ENCODE peak calls at places on chromosomes 5 and 9, in eight cellular contexts. One of them, this sample, is unnamed.

GRCh38 chr9:89871871-89872331 is 267.1 kb downstream of the GADD45G start:
- DNase-seq in spleen: peak; percentile 69
- DNase-seq in body of pancreas: no peak
- DNase-seq in right lobe of liver: no peak
- DNase-seq in breast epithelium: peak; percentile 45
- DNase-seq in adrenal gland: peak; percentile 53
- DNase-seq in K562: no peak
- DNase-seq in gastrocnemius medialis: no peak
- DNase-seq in this sample: peak; percentile 12

GRCh38 chr5:14816999-14817761 is 54.4 kb downstream of the ANKH start:
- DNase-seq in spleen: no peak
- DNase-seq in body of pancreas: peak; percentile 21
- DNase-seq in right lobe of liver: no peak
- DNase-seq in breast epithelium: no peak
- DNase-seq in adrenal gland: no peak
- DNase-seq in K562: no peak
- DNase-seq in gastrocnemius medialis: no peak
- DNase-seq in this sample: no peak

GRCh38 chr9:27355166-27355565 is 58.2 kb upstream of the EQTN start:
- DNase-seq in spleen: no peak
- DNase-seq in body of pancreas: no peak
- DNase-seq in right lobe of liver: no peak
- DNase-seq in breast epithelium: no peak
- DNase-seq in adrenal gland: no peak
- DNase-seq in K562: no peak
- DNase-seq in gastrocnemius medialis: no peak
- DNase-seq in this sample: no peak

GRCh38 chr9:126591083-126591482 is 22.6 kb upstream of the LMX1B start:
- DNase-seq in spleen: no peak
- DNase-seq in body of pancreas: no peak
- DNase-seq in right lobe of liver: no peak
- DNase-seq in breast epithelium: no peak
- DNase-seq in adrenal gland: no peak
- DNase-seq in K562: peak; percentile 54
- DNase-seq in gastrocnemius medialis: no peak
- DNase-seq in this sample: no peak

GRCh38 chr9:126638571-126639132 is 24.9 kb downstream of the LMX1B start:
- DNase-seq in spleen: no peak
- DNase-seq in body of pancreas: no peak
- DNase-seq in right lobe of liver: no peak
- DNase-seq in breast epithelium: no peak
- DNase-seq in adrenal gland: no peak
- DNase-seq in K562: no peak
- DNase-seq in gastrocnemius medialis: no peak
- DNase-seq in this sample: no peak

GRCh38 chr9:135989722-135990467 is 28.7 kb upstream of the UBAC1 start:
- DNase-seq in spleen: peak; percentile 87
- DNase-seq in body of pancreas: peak; percentile 43
- DNase-seq in right lobe of liver: no peak
- DNase-seq in breast epithelium: no peak
- DNase-seq in adrenal gland: no peak
- DNase-seq in K562: no peak
- DNase-seq in gastrocnemius medialis: no peak
- DNase-seq in this sample: no peak

GRCh38 chr9:98147582-98147981 is 28.6 kb upstream of the TRIM14 start:
- DNase-seq in spleen: no peak
- DNase-seq in body of pancreas: no peak
- DNase-seq in right lobe of liver: no peak
- DNase-seq in breast epithelium: no peak
- DNase-seq in adrenal gland: no peak
- DNase-seq in K562: no peak
- DNase-seq in gastrocnemius medialis: no peak
- DNase-seq in this sample: no peak

GRCh38 chr5:96067251-96067650 is 105.6 kb upstream of the ELL2 start:
- DNase-seq in spleen: no peak
- DNase-seq in body of pancreas: no peak
- DNase-seq in right lobe of liver: no peak
- DNase-seq in breast epithelium: no peak
- DNase-seq in adrenal gland: no peak
- DNase-seq in K562: no peak
- DNase-seq in gastrocnemius medialis: no peak
- DNase-seq in this sample: no peak

GRCh38 chr5:64666058-64666457 is 24.2 kb upstream of the SHISAL2B start:
- DNase-seq in spleen: no peak
- DNase-seq in body of pancreas: no peak
- DNase-seq in right lobe of liver: no peak
- DNase-seq in breast epithelium: no peak
- DNase-seq in adrenal gland: no peak
- DNase-seq in K562: no peak
- DNase-seq in gastrocnemius medialis: no peak
- DNase-seq in this sample: no peak

GRCh38 chr5:64958757-64959391 is 190.1 kb downstream of the CWC27 start:
- DNase-seq in spleen: no peak
- DNase-seq in body of pancreas: no peak
- DNase-seq in right lobe of liver: no peak
- DNase-seq in breast epithelium: no peak
- DNase-seq in adrenal gland: no peak
- DNase-seq in K562: peak; percentile 5
- DNase-seq in gastrocnemius medialis: no peak
- DNase-seq in this sample: no peak

GRCh38 chr5:22473865-22474264 is 379.3 kb downstream of the CDH12 start:
- DNase-seq in spleen: no peak
- DNase-seq in body of pancreas: no peak
- DNase-seq in right lobe of liver: no peak
- DNase-seq in breast epithelium: no peak
- DNase-seq in adrenal gland: no peak
- DNase-seq in K562: no peak
- DNase-seq in gastrocnemius medialis: no peak
- DNase-seq in this sample: no peak

GRCh38 chr5:58357799-58358198 is 102.1 kb downstream of the PLK2 start:
- DNase-seq in spleen: no peak
- DNase-seq in body of pancreas: no peak
- DNase-seq in right lobe of liver: no peak
- DNase-seq in breast epithelium: no peak
- DNase-seq in adrenal gland: no peak
- DNase-seq in K562: no peak
- DNase-seq in gastrocnemius medialis: no peak
- DNase-seq in this sample: no peak

GRCh38 chr9:136012651-136013050 is 51.5 kb upstream of the UBAC1 start:
- DNase-seq in spleen: peak; percentile 71
- DNase-seq in body of pancreas: no peak
- DNase-seq in right lobe of liver: peak; percentile 59
- DNase-seq in breast epithelium: no peak
- DNase-seq in adrenal gland: no peak
- DNase-seq in K562: no peak
- DNase-seq in gastrocnemius medialis: no peak
- DNase-seq in this sample: peak; percentile 30

GRCh38 chr5:178078197-178078995 is 34.9 kb upstream of the N4BP3 start:
- DNase-seq in spleen: no peak
- DNase-seq in body of pancreas: no peak
- DNase-seq in right lobe of liver: peak; percentile 31
- DNase-seq in breast epithelium: peak; percentile 89
- DNase-seq in adrenal gland: no peak
- DNase-seq in K562: no peak
- DNase-seq in gastrocnemius medialis: no peak
- DNase-seq in this sample: no peak

GRCh38 chr5:132327278-132327959 is 33.2 kb downstream of the SLC22A4 start:
- DNase-seq in spleen: no peak
- DNase-seq in body of pancreas: no peak
- DNase-seq in right lobe of liver: no peak
- DNase-seq in breast epithelium: no peak
- DNase-seq in adrenal gland: no peak
- DNase-seq in K562: no peak
- DNase-seq in gastrocnemius medialis: no peak
- DNase-seq in this sample: no peak

GRCh38 chr5:40437452-40437861 is 242.3 kb upstream of the PTGER4 start:
- DNase-seq in spleen: no peak
- DNase-seq in body of pancreas: peak; percentile 42
- DNase-seq in right lobe of liver: no peak
- DNase-seq in breast epithelium: no peak
- DNase-seq in adrenal gland: no peak
- DNase-seq in K562: no peak
- DNase-seq in gastrocnemius medialis: no peak
- DNase-seq in this sample: no peak

GRCh38 chr5:44747396-44747795 is 61.4 kb upstream of the MRPS30 start:
- DNase-seq in spleen: no peak
- DNase-seq in body of pancreas: no peak
- DNase-seq in right lobe of liver: no peak
- DNase-seq in breast epithelium: no peak
- DNase-seq in adrenal gland: no peak
- DNase-seq in K562: no peak
- DNase-seq in gastrocnemius medialis: no peak
- DNase-seq in this sample: no peak

GRCh38 chr5:37494756-37495155 is 115.6 kb downstream of the WDR70 start:
- DNase-seq in spleen: no peak
- DNase-seq in body of pancreas: no peak
- DNase-seq in right lobe of liver: no peak
- DNase-seq in breast epithelium: no peak
- DNase-seq in adrenal gland: peak; percentile 56
- DNase-seq in K562: no peak
- DNase-seq in gastrocnemius medialis: no peak
- DNase-seq in this sample: no peak

GRCh38 chr5:42374722-42375273 is 48.4 kb upstream of the GHR start:
- DNase-seq in spleen: no peak
- DNase-seq in body of pancreas: no peak
- DNase-seq in right lobe of liver: no peak
- DNase-seq in breast epithelium: no peak
- DNase-seq in adrenal gland: no peak
- DNase-seq in K562: no peak
- DNase-seq in gastrocnemius medialis: no peak
- DNase-seq in this sample: no peak

GRCh38 chr9:33029106-33029788 is 4.2 kb downstream of the DNAJA1 start:
- DNase-seq in spleen: no peak
- DNase-seq in body of pancreas: no peak
- DNase-seq in right lobe of liver: no peak
- DNase-seq in breast epithelium: no peak
- DNase-seq in adrenal gland: peak; percentile 72
- DNase-seq in K562: no peak
- DNase-seq in gastrocnemius medialis: no peak
- DNase-seq in this sample: no peak

GRCh38 chr9:136138566-136138965 is 19.9 kb upstream of the TMEM250 start:
- DNase-seq in spleen: no peak
- DNase-seq in body of pancreas: no peak
- DNase-seq in right lobe of liver: no peak
- DNase-seq in breast epithelium: no peak
- DNase-seq in adrenal gland: no peak
- DNase-seq in K562: peak; percentile 81
- DNase-seq in gastrocnemius medialis: no peak
- DNase-seq in this sample: no peak

GRCh38 chr5:57692582-57693487 is 210.2 kb upstream of the ACTBL2 start:
- DNase-seq in spleen: no peak
- DNase-seq in body of pancreas: peak; percentile 78
- DNase-seq in right lobe of liver: peak; percentile 79
- DNase-seq in breast epithelium: peak; percentile 54
- DNase-seq in adrenal gland: peak; percentile 93
- DNase-seq in K562: peak; percentile 71
- DNase-seq in gastrocnemius medialis: peak; percentile 79
- DNase-seq in this sample: peak; percentile 52

GRCh38 chr9:127174386-127175318 is 52.2 kb upstream of the ANGPTL2 start:
- DNase-seq in spleen: peak; percentile 60
- DNase-seq in body of pancreas: no peak
- DNase-seq in right lobe of liver: no peak
- DNase-seq in breast epithelium: peak; percentile 34
- DNase-seq in adrenal gland: peak; percentile 38
- DNase-seq in K562: no peak
- DNase-seq in gastrocnemius medialis: no peak
- DNase-seq in this sample: peak; percentile 9

GRCh38 chr9:91771027-91771426 is 179.0 kb downstream of the ROR2 start:
- DNase-seq in spleen: no peak
- DNase-seq in body of pancreas: peak; percentile 52
- DNase-seq in right lobe of liver: no peak
- DNase-seq in breast epithelium: no peak
- DNase-seq in adrenal gland: peak; percentile 54
- DNase-seq in K562: no peak
- DNase-seq in gastrocnemius medialis: no peak
- DNase-seq in this sample: peak; percentile 73

DNA sequence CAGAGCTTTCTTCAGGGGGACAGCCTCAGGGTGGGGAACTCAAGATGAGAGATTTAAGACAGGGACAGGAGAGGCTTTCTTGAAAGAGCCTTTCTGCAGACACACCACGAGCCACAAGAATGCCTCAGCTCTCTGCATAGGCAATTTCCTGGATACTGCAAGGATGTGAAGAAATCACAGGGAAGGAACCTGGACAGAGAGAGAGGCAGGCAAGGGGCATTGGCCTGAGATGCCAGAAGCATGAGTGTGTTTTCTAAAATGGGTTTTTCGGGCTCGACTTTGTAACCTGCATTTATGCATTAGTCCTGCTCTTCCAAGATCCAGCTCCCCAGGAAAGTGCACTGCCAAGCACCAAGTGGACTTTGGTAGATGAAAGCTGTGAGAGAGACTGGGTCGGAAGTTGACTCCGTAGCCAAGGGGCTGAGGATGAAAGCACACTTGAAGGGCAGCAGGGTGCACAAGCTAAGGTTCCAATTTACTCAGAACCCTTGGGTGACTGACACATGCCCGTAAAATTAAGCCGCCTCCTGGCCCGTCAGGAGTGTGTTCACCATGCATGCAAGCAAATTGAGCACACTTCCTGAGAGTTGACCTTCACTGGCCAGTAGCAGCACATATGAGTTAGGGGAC is 90.9 kb downstream of the CFAP90 start:
- DNase-seq in spleen: no peak
- DNase-seq in body of pancreas: no peak
- DNase-seq in right lobe of liver: no peak
- DNase-seq in breast epithelium: no peak
- DNase-seq in adrenal gland: no peak
- DNase-seq in K562: no peak
- DNase-seq in gastrocnemius medialis: peak; percentile 30
- DNase-seq in this sample: no peak
- H3K27me3 ChIP-seq in spleen: no peaks in the 10 kb centered on the region
- H3K27me3 ChIP-seq in body of pancreas: no peaks in the 10 kb centered on the region
- H3K27me3 ChIP-seq in right lobe of liver: no peaks in the 10 kb centered on the region
- H3K27me3 ChIP-seq in breast epithelium: no peaks in the 10 kb centered on the region
- H3K27me3 ChIP-seq in adrenal gland: no peaks in the 10 kb centered on the region
- H3K27me3 ChIP-seq in K562: peaks cover 8% of the 10 kb centered on the region
- H3K27me3 ChIP-seq in gastrocnemius medialis: no peaks in the 10 kb centered on the region
- H3K27me3 ChIP-seq in this sample: no peaks in the 10 kb centered on the region

GRCh38 chr9:78235771-78236510 is at the start of gene CEP78:
- DNase-seq in spleen: peak; percentile 98
- DNase-seq in body of pancreas: peak; percentile 94
- DNase-seq in right lobe of liver: peak; percentile 97
- DNase-seq in breast epithelium: peak; percentile 86
- DNase-seq in adrenal gland: peak; percentile 96
- DNase-seq in K562: peak; percentile 86
- DNase-seq in gastrocnemius medialis: peak; percentile 74
- DNase-seq in this sample: peak; percentile 91
- TF ChIP-seq POLR2A in spleen: no peak
- TF ChIP-seq POLR2A in body of pancreas: peak; percentile 66
- TF ChIP-seq POLR2A in right lobe of liver: peak; percentile 69
- TF ChIP-seq POLR2A in breast epithelium: peak; percentile 38
- TF ChIP-seq POLR2A in adrenal gland: peak; percentile 81
- TF ChIP-seq POLR2A in K562: peak; percentile 89
- TF ChIP-seq POLR2A in gastrocnemius medialis: no peak
- TF ChIP-seq POLR2A in this sample: peak; percentile 70

GRCh38 chr9:122225323-122226141 is 3.2 kb downstream of the LHX6 start:
- DNase-seq in spleen: no peak
- DNase-seq in body of pancreas: no peak
- DNase-seq in right lobe of liver: no peak
- DNase-seq in breast epithelium: no peak
- DNase-seq in adrenal gland: peak; percentile 35
- DNase-seq in K562: no peak
- DNase-seq in gastrocnemius medialis: no peak
- DNase-seq in this sample: no peak
- H3K27me3 ChIP-seq in spleen: peaks cover 60% of the 10 kb centered on the region
- H3K27me3 ChIP-seq in body of pancreas: no peaks in the 10 kb centered on the region
- H3K27me3 ChIP-seq in right lobe of liver: peaks cover 41% of the 10 kb centered on the region
- H3K27me3 ChIP-seq in breast epithelium: peaks cover 13% of the 10 kb centered on the region
- H3K27me3 ChIP-seq in adrenal gland: peaks cover 98% of the 10 kb centered on the region
- H3K27me3 ChIP-seq in K562: peaks cover 22% of the 10 kb centered on the region
- H3K27me3 ChIP-seq in gastrocnemius medialis: peaks cover 71% of the 10 kb centered on the region
- H3K27me3 ChIP-seq in this sample: peaks cover 66% of the 10 kb centered on the region

GRCh38 chr9:122406264-122406890 is 35.6 kb downstream of the PTGS1 start:
- DNase-seq in spleen: no peak
- DNase-seq in body of pancreas: no peak
- DNase-seq in right lobe of liver: no peak
- DNase-seq in breast epithelium: no peak
- DNase-seq in adrenal gland: no peak
- DNase-seq in K562: no peak
- DNase-seq in gastrocnemius medialis: no peak
- DNase-seq in this sample: no peak
- TF ChIP-seq POLR2A in spleen: no peak
- TF ChIP-seq POLR2A in body of pancreas: no peak
- TF ChIP-seq POLR2A in right lobe of liver: no peak
- TF ChIP-seq POLR2A in breast epithelium: no peak
- TF ChIP-seq POLR2A in adrenal gland: no peak
- TF ChIP-seq POLR2A in K562: no peak
- TF ChIP-seq POLR2A in gastrocnemius medialis: no peak
- TF ChIP-seq POLR2A in this sample: no peak

This sample was measured in uterus.